ENCODE peak calls at places on chromosomes 4 and X, in five cellular contexts. V is endodermal cell; K is naive thymus-derived CD4-positive, alpha-beta T cell; Z is effector memory CD4-positive, alpha-beta T cell; D is ovary. B is an unnamed sample. For H3K4me1, the result is how much of the 10 kb centered on the place peaks cover.

GRCh38 chrX:344371-344901 is 25.8 kb upstream of the GTPBP6 start:
- DNase-seq in V (no peak), K (no peak), Z (no peak), D (peak), B (no peak)

GRCh38 chrX:14476169-14476568 is 53.2 kb upstream of the GLRA2 start:
- DNase-seq in V (no peak), K (no peak), Z (no peak), D (no peak), B (no peak)

GRCh38 chr4:182729527-182729926 is 187.7 kb downstream of the DCTD start:
- DNase-seq in V (no peak), K (no peak), Z (no peak), D (no peak), B (no peak)

GRCh38 chr4:128247906-128248305 is 39.7 kb downstream of the PGRMC2 start:
- DNase-seq in V (no peak), K (no peak), Z (no peak), D (no peak), B (no peak)

GRCh38 chr4:99677161-99677560 is 19.5 kb upstream of the C4orf54 start:
- DNase-seq in V (no peak), K (no peak), Z (no peak), D (no peak), B (no peak)

GRCh38 chrX:155757366-155757765 is 123.8 kb upstream of the VAMP7 start:
- DNase-seq in V (no peak), K (no peak), Z (no peak), D (no peak), B (no peak)

GRCh38 chrX:68939868-68940267 is 111.0 kb downstream of the EFNB1 start:
- DNase-seq in V (peak), K (no peak), Z (no peak), D (no peak), B (no peak)

GRCh38 chr4:91758487-91758886 is 545.3 kb upstream of the GRID2 start:
- DNase-seq in V (no peak), K (no peak), Z (no peak), D (no peak), B (no peak)

GRCh38 chr4:173360587-173361221 is 10.1 kb upstream of the SAP30 start:
- DNase-seq in V (no peak), K (no peak), Z (no peak), D (no peak), B (no peak)

GRCh38 chrX:41799661-41800060 is 75.7 kb downstream of the GPR82 start:
- DNase-seq in V (no peak), K (no peak), Z (no peak), D (no peak), B (no peak)

GRCh38 chrX:10726647-10727046 is 106.3 kb upstream of the MID1 start:
- DNase-seq in V (no peak), K (no peak), Z (no peak), D (no peak), B (no peak)

GRCh38 chr4:168811793-168812651 is 198.0 kb downstream of the CBR4 start:
- DNase-seq in V (no peak), K (no peak), Z (no peak), D (no peak), B (no peak)

GRCh38 chr4:41882622-41883347 is 52.4 kb upstream of the TMEM33 start:
- DNase-seq in V (peak), K (no peak), Z (no peak), D (peak), B (peak)

GRCh38 chr4:116202524-116202923 is 882.9 kb downstream of the TRAM1L1 start:
- DNase-seq in V (no peak), K (no peak), Z (no peak), D (no peak), B (no peak)

GRCh38 chr4:17705107-17705506 is 76.3 kb downstream of the FAM184B start:
- DNase-seq in V (no peak), K (no peak), Z (no peak), D (no peak), B (no peak)

GRCh38 chrX:153964105-153964504 is 7.5 kb downstream of the HCFC1 start:
- DNase-seq in V (no peak), K (no peak), Z (no peak), D (no peak), B (no peak)

GRCh38 chr4:15457401-15458201 is 12.1 kb upstream of the CC2D2A start:
- DNase-seq in V (no peak), K (peak), Z (no peak), D (no peak), B (peak)

GRCh38 chr4:13656569-13656988 is 29.1 kb upstream of the BOD1L1 start:
- DNase-seq in V (peak), K (peak), Z (peak), D (peak), B (peak)

GRCh38 chr4:44965446-44966095 is 239.2 kb upstream of the GNPDA2 start:
- DNase-seq in V (no peak), K (no peak), Z (no peak), D (no peak), B (no peak)
- H3K27ac ChIP-seq in V (no peak), K (no peak), Z (no peak), D (no peak), B (no peak)

GRCh38 chr4:40193018-40193571 is 3.7 kb upstream of the RHOH start:
- DNase-seq in V (no peak), K (peak), Z (no peak), D (no peak), B (no peak)

GRCh38 chr4:40194602-40195161 is 2.1 kb upstream of the RHOH start:
- DNase-seq in V (no peak), K (peak), Z (peak), D (no peak), B (peak)

GRCh38 chr4:40195182-40196177 is 1.4 kb upstream of the RHOH start:
- DNase-seq in V (no peak), K (no peak), Z (no peak), D (no peak), B (no peak)

GRCh38 chr4:40192286-40193017 is 4.4 kb upstream of the RHOH start:
- DNase-seq in V (no peak), K (no peak), Z (no peak), D (no peak), B (no peak)

DNA sequence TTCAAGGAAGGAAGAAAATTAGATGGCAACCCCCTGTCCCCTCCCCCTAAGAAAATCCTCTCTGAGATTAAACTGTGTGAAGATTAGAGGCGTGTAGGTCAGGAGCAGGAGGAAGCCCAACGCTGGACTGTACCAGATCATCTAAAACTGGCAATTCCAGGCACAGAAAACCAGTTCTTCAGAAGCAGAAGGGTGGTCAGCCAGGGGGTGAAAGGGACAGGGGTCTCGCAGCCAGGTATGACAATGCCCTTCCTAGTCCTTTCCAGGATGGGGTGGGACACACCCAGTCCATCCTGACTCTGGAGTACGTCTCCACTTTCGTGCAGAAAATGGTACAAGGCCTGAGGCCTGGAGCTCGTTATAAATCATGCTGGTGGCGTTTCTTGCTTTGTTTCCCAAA is 3.3 kb upstream of the RHOH start:
- DNase-seq in V (no peak), K (no peak), Z (no peak), D (no peak), B (no peak)
- H3K4me1 ChIP-seq in V (under half), K (under half), Z (under half), D (under half), B (half or more)

DNA sequence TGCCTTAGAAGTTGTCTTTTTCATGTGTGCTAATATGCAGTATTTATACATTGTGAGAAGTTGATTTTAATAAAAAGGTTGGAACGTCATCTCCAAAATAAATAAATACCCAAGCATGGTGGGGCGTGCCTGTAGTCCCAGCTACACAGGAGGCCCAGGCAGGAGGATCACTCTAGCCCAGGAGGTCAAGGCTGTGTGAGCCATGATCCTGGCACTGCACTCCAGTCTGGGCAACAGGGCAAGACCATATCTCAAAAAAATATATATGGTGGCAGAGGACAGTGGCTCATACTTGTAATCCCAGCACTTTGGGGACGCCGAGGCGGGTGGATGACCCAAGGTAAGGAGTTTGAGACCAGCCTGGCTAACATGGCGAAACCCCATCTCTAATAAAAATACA is 6.4 kb downstream of the SLBP start:
- DNase-seq in V (no peak), K (no peak), Z (no peak), D (no peak), B (no peak)
- H3K27ac ChIP-seq in V (no peak), K (no peak), Z (no peak), D (no peak), B (no peak)

GRCh38 chr4:1768367-1769034 is 24.6 kb upstream of the FGFR3 start:
- DNase-seq in V (no peak), K (no peak), Z (no peak), D (no peak), B (no peak)

GRCh38 chr4:1766336-1767057 is 26.6 kb upstream of the FGFR3 start:
- DNase-seq in V (peak), K (no peak), Z (no peak), D (no peak), B (no peak)

GRCh38 chr4:1765409-1766335 is 27.4 kb upstream of the FGFR3 start:
- DNase-seq in V (peak), K (no peak), Z (no peak), D (no peak), B (no peak)

GRCh38 chr4:1767770-1768366 is 25.2 kb upstream of the FGFR3 start:
- DNase-seq in V (peak), K (no peak), Z (no peak), D (no peak), B (no peak)

GRCh38 chr4:1767058-1767769 is 25.9 kb upstream of the FGFR3 start:
- DNase-seq in V (peak), K (no peak), Z (no peak), D (no peak), B (no peak)
- H3K4me1 ChIP-seq in V (under half), K (under half), Z (under half), D (under half), B (under half)

DNA sequence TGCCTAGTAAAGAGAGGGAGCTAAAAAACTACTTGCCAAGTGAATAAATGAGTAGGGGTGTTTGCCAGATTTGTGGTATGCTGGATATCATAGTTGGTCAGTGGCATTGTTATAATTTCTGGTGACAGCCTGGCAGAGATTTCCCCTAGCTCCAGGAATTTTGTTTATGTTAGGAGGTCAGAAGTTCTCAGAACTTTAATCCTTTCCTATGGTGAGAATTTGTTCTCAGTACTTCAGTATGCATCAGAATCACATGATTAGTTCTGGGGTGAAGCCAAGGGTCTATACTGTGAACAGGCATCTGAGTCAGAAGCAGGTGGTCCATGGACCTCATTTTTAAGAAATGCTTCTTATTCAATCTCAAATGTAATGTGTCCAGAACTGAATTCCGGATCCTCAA is 10.5 kb downstream of the RASSF6 start:
- DNase-seq in V (no peak), K (no peak), Z (no peak), D (no peak), B (no peak)
- H3K27ac ChIP-seq in V (no peak), K (no peak), Z (no peak), D (no peak), B (no peak)

GRCh38 chr4:157792716-157793115 is 380.1 kb downstream of the GASK1B start:
- DNase-seq in V (no peak), K (no peak), Z (no peak), D (no peak), B (no peak)
- H3K4me1 ChIP-seq in V (under half), K (under half), Z (under half), D (under half), B (under half)

DNA sequence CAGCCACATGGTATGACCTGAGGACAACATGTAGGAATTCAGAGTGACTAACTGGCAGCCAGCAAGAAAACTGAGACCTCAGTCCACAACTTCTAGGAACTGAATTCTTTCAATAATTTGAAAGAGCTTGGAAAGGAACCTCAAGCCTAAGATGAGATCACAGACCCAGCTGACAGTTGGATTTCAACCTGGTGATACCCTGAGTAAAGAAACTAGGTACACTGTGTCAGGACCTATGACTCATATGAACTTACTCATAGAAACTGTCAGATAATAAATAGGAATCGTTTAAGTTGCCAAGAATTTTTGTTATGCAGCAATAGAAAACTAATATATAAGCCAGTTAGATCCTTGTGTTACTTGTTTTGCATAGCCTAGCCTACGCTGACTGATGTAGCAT is 102.4 kb upstream of the DCAF12L1 start:
- DNase-seq in V (no peak), K (no peak), Z (no peak), D (no peak), B (no peak)
- H3K27ac ChIP-seq in V (no peak), K (no peak), Z (no peak), D (no peak), B (no peak)

DNA sequence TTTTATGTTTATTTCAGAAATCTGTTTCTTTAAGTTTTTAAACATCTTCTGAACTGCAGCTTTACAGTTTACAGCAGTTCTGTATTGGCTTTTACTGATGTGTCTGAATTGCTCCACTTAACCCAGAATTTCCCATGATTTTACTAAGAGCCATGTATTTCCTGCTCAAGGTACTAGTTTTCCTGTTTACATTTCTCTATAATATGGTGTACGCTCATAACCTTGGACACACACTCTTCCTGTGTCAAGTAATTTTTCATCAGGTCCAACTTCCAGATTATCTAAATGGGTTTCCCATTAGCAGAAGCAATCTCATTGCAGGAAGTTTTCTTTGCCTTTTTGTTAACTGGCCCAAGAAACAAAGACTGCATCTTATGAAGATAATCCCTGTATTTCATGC is 12.3 kb downstream of the ELF2 start:
- DNase-seq in V (no peak), K (no peak), Z (no peak), D (no peak), B (no peak)
- H3K4me1 ChIP-seq in V (under half), K (under half), Z (under half), D (under half), B (under half)

DNA sequence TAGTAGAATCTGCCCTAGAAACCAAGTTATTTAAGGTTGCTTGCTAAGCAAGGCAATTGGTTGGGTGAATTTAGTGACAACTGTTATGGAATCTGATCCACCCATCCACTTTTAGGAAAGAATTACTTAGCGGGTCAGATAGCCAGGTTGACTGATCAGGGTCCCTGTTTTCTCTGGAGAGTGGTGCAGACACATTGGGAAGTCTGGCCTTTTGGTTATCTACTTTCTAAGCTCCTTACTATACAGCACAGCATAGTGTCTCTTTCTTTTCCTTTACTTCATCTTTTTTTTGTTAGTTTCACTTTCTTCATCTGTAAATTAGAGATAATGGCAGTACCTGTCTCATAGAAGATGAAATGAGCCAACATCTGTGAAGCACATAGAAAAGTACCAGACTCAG is 7.4 kb downstream of the HERC3 start:
- DNase-seq in V (no peak), K (no peak), Z (no peak), D (no peak), B (no peak)
- H3K27ac ChIP-seq in V (no peak), K (peak), Z (peak), D (no peak), B (peak)

GRCh38 chr4:102061133-102061532 is 270.6 kb downstream of the BANK1 start:
- DNase-seq in V (no peak), K (no peak), Z (no peak), D (no peak), B (no peak)
- H3K4me1 ChIP-seq in V (under half), K (under half), Z (under half), D (under half), B (under half)

B was measured in CD4-positive, alpha-beta memory T cell.